ENCODE peak calls at places on chromosomes 1 and 21, in eight cellular contexts. One of them, this sample, is unnamed.

GRCh38 chr1:178055093-178055492 is 38.8 kb upstream of the RASAL2 start:
- DNase-seq in substantia nigra: peak; percentile 55
- DNase-seq in tibial artery: no peak
- DNase-seq in PC-3: peak; percentile 56
- DNase-seq in Peyer's patch: peak; percentile 56
- DNase-seq in cardiac muscle cell: peak; percentile 58
- DNase-seq in AG04450: no peak
- DNase-seq in aorta: peak; percentile 70
- DNase-seq in this sample: peak; percentile 72

GRCh38 chr1:203273206-203273868 is 32.0 kb upstream of the BTG2 start:
- DNase-seq in PC-3: peak; percentile 98
- DNase-seq in aorta: peak; percentile 91
- DNase-seq in AG04450: no peak
- DNase-seq in substantia nigra: peak; percentile 92
- DNase-seq in tibial artery: peak; percentile 96
- DNase-seq in Peyer's patch: peak; percentile 96
- DNase-seq in cardiac muscle cell: peak; percentile 92
- DNase-seq in this sample: peak; percentile 92

GRCh38 chr21:25934771-25935224 is 200.0 kb downstream of the GABPA start:
- DNase-seq in tibial artery: peak; percentile 89
- DNase-seq in substantia nigra: no peak
- DNase-seq in cardiac muscle cell: no peak
- DNase-seq in Peyer's patch: peak; percentile 60
- DNase-seq in aorta: peak; percentile 86
- DNase-seq in AG04450: peak; percentile 86
- DNase-seq in PC-3: peak; percentile 98
- DNase-seq in this sample: peak; percentile 58

GRCh38 chr1:76278711-76279386 is 204.3 kb downstream of the ST6GALNAC3 start:
- DNase-seq in PC-3: no peak
- DNase-seq in tibial artery: no peak
- DNase-seq in substantia nigra: no peak
- DNase-seq in AG04450: no peak
- DNase-seq in aorta: no peak
- DNase-seq in cardiac muscle cell: no peak
- DNase-seq in Peyer's patch: no peak
- DNase-seq in this sample: no peak

GRCh38 chr1:226549094-226549936 is 751 bp downstream of the STUM start:
- DNase-seq in substantia nigra: no peak
- DNase-seq in tibial artery: no peak
- DNase-seq in cardiac muscle cell: no peak
- DNase-seq in aorta: no peak
- DNase-seq in Peyer's patch: peak; percentile 48
- DNase-seq in AG04450: no peak
- DNase-seq in PC-3: peak; percentile 25
- DNase-seq in this sample: no peak

GRCh38 chr1:101996830-101997485 is at the start of gene OLFM3:
- DNase-seq in cardiac muscle cell: peak; percentile 93
- DNase-seq in tibial artery: no peak
- DNase-seq in PC-3: no peak
- DNase-seq in aorta: no peak
- DNase-seq in substantia nigra: no peak
- DNase-seq in AG04450: no peak
- DNase-seq in Peyer's patch: no peak
- DNase-seq in this sample: no peak

GRCh38 chr1:182309631-182310351 is 81.8 kb downstream of the GLUL start:
- DNase-seq in cardiac muscle cell: no peak
- DNase-seq in PC-3: no peak
- DNase-seq in substantia nigra: no peak
- DNase-seq in aorta: no peak
- DNase-seq in AG04450: no peak
- DNase-seq in tibial artery: no peak
- DNase-seq in Peyer's patch: no peak
- DNase-seq in this sample: no peak

GRCh38 chr1:151542710-151543129 is 2.6 kb downstream of the TUFT1 start:
- DNase-seq in aorta: no peak
- DNase-seq in cardiac muscle cell: no peak
- DNase-seq in substantia nigra: no peak
- DNase-seq in Peyer's patch: peak; percentile 46
- DNase-seq in PC-3: peak; percentile 84
- DNase-seq in AG04450: no peak
- DNase-seq in tibial artery: no peak
- DNase-seq in this sample: no peak

GRCh38 chr1:184945678-184946412 is 28.5 kb downstream of the NIBAN1 start:
- DNase-seq in Peyer's patch: no peak
- DNase-seq in cardiac muscle cell: no peak
- DNase-seq in aorta: no peak
- DNase-seq in PC-3: no peak
- DNase-seq in tibial artery: no peak
- DNase-seq in substantia nigra: no peak
- DNase-seq in AG04450: no peak
- DNase-seq in this sample: no peak

GRCh38 chr1:111852216-111852615 is 96.5 kb downstream of the DDX20 start:
- DNase-seq in aorta: no peak
- DNase-seq in substantia nigra: no peak
- DNase-seq in cardiac muscle cell: no peak
- DNase-seq in tibial artery: no peak
- DNase-seq in AG04450: no peak
- DNase-seq in Peyer's patch: no peak
- DNase-seq in PC-3: no peak
- DNase-seq in this sample: no peak

GRCh38 chr1:97379387-97380075 is 541.3 kb downstream of the DPYD start:
- DNase-seq in tibial artery: no peak
- DNase-seq in aorta: no peak
- DNase-seq in substantia nigra: no peak
- DNase-seq in AG04450: peak; percentile 23
- DNase-seq in cardiac muscle cell: no peak
- DNase-seq in Peyer's patch: no peak
- DNase-seq in PC-3: no peak
- DNase-seq in this sample: no peak

GRCh38 chr1:223405507-223405906 is 12.3 kb downstream of the CCDC185 start:
- DNase-seq in AG04450: no peak
- DNase-seq in tibial artery: no peak
- DNase-seq in aorta: no peak
- DNase-seq in substantia nigra: no peak
- DNase-seq in cardiac muscle cell: no peak
- DNase-seq in PC-3: no peak
- DNase-seq in Peyer's patch: no peak
- DNase-seq in this sample: no peak

GRCh38 chr21:38574895-38575294 is 76.6 kb upstream of the ERG start:
- DNase-seq in Peyer's patch: no peak
- DNase-seq in AG04450: no peak
- DNase-seq in substantia nigra: no peak
- DNase-seq in PC-3: no peak
- DNase-seq in aorta: no peak
- DNase-seq in cardiac muscle cell: peak; percentile 64
- DNase-seq in tibial artery: no peak
- DNase-seq in this sample: no peak

GRCh38 chr1:8091691-8092090 is 65.6 kb upstream of the ERRFI1 start:
- DNase-seq in PC-3: no peak
- DNase-seq in cardiac muscle cell: no peak
- DNase-seq in AG04450: no peak
- DNase-seq in tibial artery: no peak
- DNase-seq in substantia nigra: no peak
- DNase-seq in aorta: no peak
- DNase-seq in Peyer's patch: no peak
- DNase-seq in this sample: no peak

GRCh38 chr1:8089535-8090228 is 63.6 kb upstream of the ERRFI1 start:
- DNase-seq in AG04450: no peak
- DNase-seq in tibial artery: no peak
- DNase-seq in substantia nigra: no peak
- DNase-seq in PC-3: peak; percentile 38
- DNase-seq in aorta: no peak
- DNase-seq in cardiac muscle cell: no peak
- DNase-seq in Peyer's patch: no peak
- DNase-seq in this sample: no peak

GRCh38 chr1:8092603-8093141 is 66.6 kb upstream of the ERRFI1 start:
- DNase-seq in cardiac muscle cell: no peak
- DNase-seq in aorta: no peak
- DNase-seq in substantia nigra: no peak
- DNase-seq in PC-3: no peak
- DNase-seq in tibial artery: no peak
- DNase-seq in AG04450: no peak
- DNase-seq in Peyer's patch: no peak
- DNase-seq in this sample: no peak

GRCh38 chr1:8093221-8093980 is 67.3 kb upstream of the ERRFI1 start:
- DNase-seq in cardiac muscle cell: no peak
- DNase-seq in AG04450: no peak
- DNase-seq in substantia nigra: no peak
- DNase-seq in Peyer's patch: peak; percentile 75
- DNase-seq in PC-3: no peak
- DNase-seq in tibial artery: no peak
- DNase-seq in aorta: no peak
- DNase-seq in this sample: no peak

DNA sequence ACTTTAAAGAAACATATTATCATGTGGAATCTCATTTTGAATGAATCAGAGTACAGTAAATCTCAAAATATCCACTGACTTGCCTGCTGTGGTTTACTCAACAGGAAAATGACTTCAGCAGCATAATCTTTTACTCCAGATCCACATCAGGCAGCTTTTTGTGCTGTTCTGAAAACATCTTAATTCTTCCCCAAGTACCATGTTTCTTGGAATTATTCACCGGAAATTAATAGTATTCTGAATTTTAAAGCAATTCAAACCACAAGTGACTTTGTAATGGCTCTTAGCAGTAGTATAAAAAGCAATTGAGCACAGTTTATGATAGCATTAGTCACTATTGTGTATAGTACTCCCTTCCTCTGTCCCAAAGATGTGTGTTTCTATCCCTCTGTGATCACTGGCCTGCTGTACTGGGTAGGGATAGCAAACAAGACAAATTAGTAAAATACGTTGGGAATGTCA is 64.2 kb upstream of the ERRFI1 start:
- DNase-seq in Peyer's patch: no peak
- DNase-seq in PC-3: peak; percentile 91
- DNase-seq in aorta: no peak
- DNase-seq in cardiac muscle cell: no peak
- DNase-seq in AG04450: no peak
- DNase-seq in tibial artery: no peak
- DNase-seq in substantia nigra: no peak
- DNase-seq in this sample: no peak
- H3K27ac ChIP-seq in Peyer's patch: peak overlapping the region; percentile 72
- H3K27ac ChIP-seq in PC-3: peak overlapping the region; percentile 98
- H3K27ac ChIP-seq in aorta: peak overlapping the region; percentile 65
- H3K27ac ChIP-seq in cardiac muscle cell: no peak overlapping the region
- H3K27ac ChIP-seq in AG04450: peak overlapping the region; percentile 91
- H3K27ac ChIP-seq in tibial artery: peak overlapping the region; percentile 29
- H3K27ac ChIP-seq in substantia nigra: no peak overlapping the region
- H3K27ac ChIP-seq in this sample: no peak overlapping the region

GRCh38 chr1:153602749-153603148 is 10.2 kb downstream of the S100A16 start:
- DNase-seq in substantia nigra: no peak
- DNase-seq in PC-3: no peak
- DNase-seq in cardiac muscle cell: no peak
- DNase-seq in AG04450: no peak
- DNase-seq in tibial artery: no peak
- DNase-seq in aorta: no peak
- DNase-seq in Peyer's patch: peak; percentile 32
- DNase-seq in this sample: no peak

GRCh38 chr1:153592706-153593105 is 20.2 kb downstream of the S100A16 start:
- DNase-seq in aorta: no peak
- DNase-seq in PC-3: no peak
- DNase-seq in Peyer's patch: no peak
- DNase-seq in substantia nigra: no peak
- DNase-seq in tibial artery: no peak
- DNase-seq in AG04450: no peak
- DNase-seq in cardiac muscle cell: no peak
- DNase-seq in this sample: no peak

GRCh38 chr1:153599847-153600246 is 13.1 kb downstream of the S100A16 start:
- DNase-seq in cardiac muscle cell: no peak
- DNase-seq in tibial artery: no peak
- DNase-seq in aorta: no peak
- DNase-seq in AG04450: no peak
- DNase-seq in substantia nigra: no peak
- DNase-seq in PC-3: no peak
- DNase-seq in Peyer's patch: no peak
- DNase-seq in this sample: no peak

GRCh38 chr1:153597206-153597605 is 15.7 kb downstream of the S100A16 start:
- DNase-seq in tibial artery: no peak
- DNase-seq in aorta: no peak
- DNase-seq in cardiac muscle cell: no peak
- DNase-seq in PC-3: peak; percentile 59
- DNase-seq in AG04450: no peak
- DNase-seq in Peyer's patch: peak; percentile 58
- DNase-seq in substantia nigra: no peak
- DNase-seq in this sample: no peak

GRCh38 chr1:153598309-153599172 is 14.4 kb downstream of the S100A16 start:
- DNase-seq in tibial artery: no peak
- DNase-seq in substantia nigra: no peak
- DNase-seq in cardiac muscle cell: no peak
- DNase-seq in AG04450: no peak
- DNase-seq in PC-3: no peak
- DNase-seq in Peyer's patch: peak; percentile 78
- DNase-seq in aorta: no peak
- DNase-seq in this sample: no peak
- H3K27ac ChIP-seq in tibial artery: no peak overlapping the region
- H3K27ac ChIP-seq in substantia nigra: no peak overlapping the region
- H3K27ac ChIP-seq in cardiac muscle cell: no peak overlapping the region
- H3K27ac ChIP-seq in AG04450: peak overlapping the region; percentile 68
- H3K27ac ChIP-seq in PC-3: no peak overlapping the region
- H3K27ac ChIP-seq in Peyer's patch: peak overlapping the region; percentile 37
- H3K27ac ChIP-seq in aorta: no peak overlapping the region
- H3K27ac ChIP-seq in this sample: no peak overlapping the region

GRCh38 chr1:81374481-81374880 is 426.3 kb upstream of the ADGRL2 start:
- DNase-seq in PC-3: no peak
- DNase-seq in tibial artery: no peak
- DNase-seq in AG04450: no peak
- DNase-seq in Peyer's patch: no peak
- DNase-seq in substantia nigra: no peak
- DNase-seq in cardiac muscle cell: no peak
- DNase-seq in aorta: no peak
- DNase-seq in this sample: no peak
- H3K27ac ChIP-seq in PC-3: no peak overlapping the region
- H3K27ac ChIP-seq in tibial artery: no peak overlapping the region
- H3K27ac ChIP-seq in AG04450: no peak overlapping the region
- H3K27ac ChIP-seq in Peyer's patch: no peak overlapping the region
- H3K27ac ChIP-seq in substantia nigra: no peak overlapping the region
- H3K27ac ChIP-seq in cardiac muscle cell: no peak overlapping the region
- H3K27ac ChIP-seq in aorta: no peak overlapping the region
- H3K27ac ChIP-seq in this sample: no peak overlapping the region

GRCh38 chr1:63983391-63984256 is 209.8 kb downstream of the ROR1 start:
- DNase-seq in AG04450: no peak
- DNase-seq in cardiac muscle cell: peak; percentile 4
- DNase-seq in PC-3: no peak
- DNase-seq in tibial artery: no peak
- DNase-seq in Peyer's patch: no peak
- DNase-seq in substantia nigra: no peak
- DNase-seq in aorta: no peak
- DNase-seq in this sample: no peak

GRCh38 chr1:63987014-63987630 is 213.3 kb downstream of the ROR1 start:
- DNase-seq in cardiac muscle cell: no peak
- DNase-seq in Peyer's patch: no peak
- DNase-seq in tibial artery: no peak
- DNase-seq in AG04450: no peak
- DNase-seq in aorta: no peak
- DNase-seq in PC-3: peak; percentile 38
- DNase-seq in substantia nigra: no peak
- DNase-seq in this sample: no peak

GRCh38 chr1:63984257-63984626 is 210.4 kb downstream of the ROR1 start:
- DNase-seq in substantia nigra: no peak
- DNase-seq in PC-3: peak; percentile 17
- DNase-seq in cardiac muscle cell: no peak
- DNase-seq in tibial artery: no peak
- DNase-seq in Peyer's patch: no peak
- DNase-seq in aorta: no peak
- DNase-seq in AG04450: no peak
- DNase-seq in this sample: no peak

GRCh38 chr1:63982201-63982600 is 208.4 kb downstream of the ROR1 start:
- DNase-seq in substantia nigra: no peak
- DNase-seq in Peyer's patch: no peak
- DNase-seq in aorta: no peak
- DNase-seq in PC-3: no peak
- DNase-seq in tibial artery: no peak
- DNase-seq in AG04450: no peak
- DNase-seq in cardiac muscle cell: no peak
- DNase-seq in this sample: no peak

GRCh38 chr1:63984891-63985290 is 211.1 kb downstream of the ROR1 start:
- DNase-seq in aorta: no peak
- DNase-seq in substantia nigra: no peak
- DNase-seq in PC-3: no peak
- DNase-seq in Peyer's patch: no peak
- DNase-seq in AG04450: no peak
- DNase-seq in tibial artery: no peak
- DNase-seq in cardiac muscle cell: no peak
- DNase-seq in this sample: no peak
- H3K27ac ChIP-seq in aorta: peak overlapping the region; percentile 18
- H3K27ac ChIP-seq in substantia nigra: no peak overlapping the region
- H3K27ac ChIP-seq in PC-3: no peak overlapping the region
- H3K27ac ChIP-seq in Peyer's patch: no peak overlapping the region
- H3K27ac ChIP-seq in AG04450: no peak overlapping the region
- H3K27ac ChIP-seq in tibial artery: peak overlapping the region; percentile 62
- H3K27ac ChIP-seq in cardiac muscle cell: no peak overlapping the region
- H3K27ac ChIP-seq in this sample: no peak overlapping the region

This sample was measured in lower lobe of right lung.